ENCODE peak calls at places on chromosome 14, in four cellular contexts. One of them, this sample, is unnamed.
A peak's percentile ranks its signal among the peaks of the same experiment; 100 is the strongest.

GRCh38 chr14:55160989-55161388 is 30.4 kb downstream of the DLGAP5 start:
- DNase-seq in GM13977: peak; percentile 40
- DNase-seq in GM10248: peak; percentile 44
- DNase-seq in MM.1S: peak; percentile 19
- DNase-seq in this sample: no peak

GRCh38 chr14:63659726-63660125 is 18.1 kb upstream of the WDR89 start:
- DNase-seq in GM13977: no peak
- DNase-seq in GM10248: no peak
- DNase-seq in MM.1S: no peak
- DNase-seq in this sample: no peak

GRCh38 chr14:99675951-99676350 is 8.1 kb upstream of the CYP46A1 start:
- DNase-seq in GM13977: no peak
- DNase-seq in GM10248: no peak
- DNase-seq in MM.1S: no peak
- DNase-seq in this sample: no peak

GRCh38 chr14:60807971-60808370 is 73.4 kb downstream of the MNAT1 start:
- DNase-seq in GM13977: no peak
- DNase-seq in GM10248: no peak
- DNase-seq in MM.1S: no peak
- DNase-seq in this sample: no peak

GRCh38 chr14:69675877-69676416 is 64.6 kb downstream of the SUSD6 start:
- DNase-seq in GM13977: peak; percentile 69
- DNase-seq in GM10248: peak; percentile 74
- DNase-seq in MM.1S: no peak
- DNase-seq in this sample: no peak

GRCh38 chr14:105761842-105762241 is 235.5 kb downstream of the TMEM121 start:
- DNase-seq in GM13977: no peak
- DNase-seq in GM10248: no peak
- DNase-seq in MM.1S: no peak
- DNase-seq in this sample: no peak

GRCh38 chr14:73227812-73228781 is 9.2 kb upstream of the PAPLN start:
- DNase-seq in GM13977: no peak
- DNase-seq in GM10248: no peak
- DNase-seq in MM.1S: no peak
- DNase-seq in this sample: no peak

GRCh38 chr14:94548999-94549985 is 11.9 kb upstream of the SERPINA4 start:
- DNase-seq in GM13977: peak; percentile 68
- DNase-seq in GM10248: peak; percentile 67
- DNase-seq in MM.1S: peak; percentile 21
- DNase-seq in this sample: peak; percentile 95

GRCh38 chr14:69768873-69769272 is 1.9 kb downstream of the SRSF5 start:
- DNase-seq in GM13977: no peak
- DNase-seq in GM10248: no peak
- DNase-seq in MM.1S: no peak
- DNase-seq in this sample: no peak

GRCh38 chr14:54589076-54589475 is 22.1 kb downstream of the SAMD4A start:
- DNase-seq in GM13977: no peak
- DNase-seq in GM10248: no peak
- DNase-seq in MM.1S: no peak
- DNase-seq in this sample: no peak

GRCh38 chr14:36320210-36321003 is at the start of gene MBIP:
- DNase-seq in GM13977: peak; percentile 85
- DNase-seq in GM10248: peak; percentile 92
- DNase-seq in MM.1S: peak; percentile 94
- DNase-seq in this sample: peak; percentile 98

GRCh38 chr14:74583689-74584434 is 28.2 kb downstream of the LTBP2 start:
- DNase-seq in GM13977: no peak
- DNase-seq in GM10248: no peak
- DNase-seq in MM.1S: no peak
- DNase-seq in this sample: peak; percentile 58

GRCh38 chr14:86091811-86092210 is 561.9 kb downstream of the FLRT2 start:
- DNase-seq in GM13977: no peak
- DNase-seq in GM10248: no peak
- DNase-seq in MM.1S: no peak
- DNase-seq in this sample: no peak

GRCh38 chr14:36521598-36522345 is 1.7 kb upstream of the NKX2-1 start:
- DNase-seq in GM13977: peak; percentile 38
- DNase-seq in GM10248: peak; percentile 10
- DNase-seq in MM.1S: no peak
- DNase-seq in this sample: peak; percentile 84

GRCh38 chr14:70156602-70157001 is 32.1 kb downstream of the SLC8A3 start:
- DNase-seq in GM13977: no peak
- DNase-seq in GM10248: no peak
- DNase-seq in MM.1S: no peak
- DNase-seq in this sample: no peak

GRCh38 chr14:52299692-52300278 is 14.3 kb upstream of the PTGER2 start:
- DNase-seq in GM13977: peak; percentile 63
- DNase-seq in GM10248: peak; percentile 57
- DNase-seq in MM.1S: peak; percentile 18
- DNase-seq in this sample: no peak

GRCh38 chr14:79585845-79586244 is 625.5 kb downstream of the DIO2 start:
- DNase-seq in GM13977: no peak
- DNase-seq in GM10248: no peak
- DNase-seq in MM.1S: no peak
- DNase-seq in this sample: no peak

GRCh38 chr14:58060077-58060476 is 91.9 kb downstream of the ARMH4 start:
- DNase-seq in GM13977: no peak
- DNase-seq in GM10248: no peak
- DNase-seq in MM.1S: no peak
- DNase-seq in this sample: no peak

GRCh38 chr14:35669782-35670181 is 135.8 kb downstream of the INSM2 start:
- DNase-seq in GM13977: no peak
- DNase-seq in GM10248: peak; percentile 15
- DNase-seq in MM.1S: no peak
- DNase-seq in this sample: no peak

GRCh38 chr14:103519837-103520212 is 2.8 kb downstream of the CKB start:
- DNase-seq in GM13977: no peak
- DNase-seq in GM10248: no peak
- DNase-seq in MM.1S: no peak
- DNase-seq in this sample: no peak

GRCh38 chr14:70067810-70068209 is 120.9 kb downstream of the SLC8A3 start:
- DNase-seq in GM13977: no peak
- DNase-seq in GM10248: no peak
- DNase-seq in MM.1S: no peak
- DNase-seq in this sample: no peak

GRCh38 chr14:36227802-36228201 is 51.3 kb upstream of the PTCSC3 start:
- DNase-seq in GM13977: no peak
- DNase-seq in GM10248: no peak
- DNase-seq in MM.1S: no peak
- DNase-seq in this sample: no peak

GRCh38 chr14:22084393-22085281 is 411.0 kb upstream of the OR4E1 start:
- DNase-seq in GM13977: peak; percentile 45
- DNase-seq in GM10248: peak; percentile 48
- DNase-seq in MM.1S: peak; percentile 46
- DNase-seq in this sample: no peak

GRCh38 chr14:60744566-60744965 is 10.0 kb downstream of the MNAT1 start:
- DNase-seq in GM13977: no peak
- DNase-seq in GM10248: no peak
- DNase-seq in MM.1S: no peak
- DNase-seq in this sample: no peak

GRCh38 chr14:104876251-104876699 is 11.2 kb downstream of the CEP170B start:
- DNase-seq in GM13977: peak; percentile 81
- DNase-seq in GM10248: peak; percentile 71
- DNase-seq in MM.1S: no peak
- DNase-seq in this sample: peak; percentile 95

GRCh38 chr14:93970967-93971634 is 5.3 kb downstream of the ASB2 start:
- DNase-seq in GM13977: peak; percentile 72
- DNase-seq in GM10248: peak; percentile 77
- DNase-seq in MM.1S: peak; percentile 61
- DNase-seq in this sample: no peak

GRCh38 chr14:51738754-51739153 is 87.0 kb downstream of the FRMD6 start:
- DNase-seq in GM13977: peak; percentile 17
- DNase-seq in GM10248: peak; percentile 21
- DNase-seq in MM.1S: peak; percentile 59
- DNase-seq in this sample: peak; percentile 89

GRCh38 chr14:71932229-71932951 is at the start of gene RGS6:
- DNase-seq in GM13977: peak; percentile 74
- DNase-seq in GM10248: peak; percentile 58
- DNase-seq in MM.1S: peak; percentile 73
- DNase-seq in this sample: peak; percentile 91
- TF ChIP-seq CTCF in GM13977: peak; percentile 64
- TF ChIP-seq CTCF in GM10248: peak; percentile 68
- TF ChIP-seq CTCF in MM.1S: no peak
- TF ChIP-seq CTCF in this sample: peak; percentile 71

GRCh38 chr14:77086017-77086727 is 11.9 kb upstream of the CIPC start:
- DNase-seq in GM13977: peak; percentile 57
- DNase-seq in GM10248: peak; percentile 46
- DNase-seq in MM.1S: peak; percentile 65
- DNase-seq in this sample: peak; percentile 78
- TF ChIP-seq CTCF in GM13977: no peak
- TF ChIP-seq CTCF in GM10248: no peak
- TF ChIP-seq CTCF in MM.1S: no peak
- TF ChIP-seq CTCF in this sample: no peak

DNA sequence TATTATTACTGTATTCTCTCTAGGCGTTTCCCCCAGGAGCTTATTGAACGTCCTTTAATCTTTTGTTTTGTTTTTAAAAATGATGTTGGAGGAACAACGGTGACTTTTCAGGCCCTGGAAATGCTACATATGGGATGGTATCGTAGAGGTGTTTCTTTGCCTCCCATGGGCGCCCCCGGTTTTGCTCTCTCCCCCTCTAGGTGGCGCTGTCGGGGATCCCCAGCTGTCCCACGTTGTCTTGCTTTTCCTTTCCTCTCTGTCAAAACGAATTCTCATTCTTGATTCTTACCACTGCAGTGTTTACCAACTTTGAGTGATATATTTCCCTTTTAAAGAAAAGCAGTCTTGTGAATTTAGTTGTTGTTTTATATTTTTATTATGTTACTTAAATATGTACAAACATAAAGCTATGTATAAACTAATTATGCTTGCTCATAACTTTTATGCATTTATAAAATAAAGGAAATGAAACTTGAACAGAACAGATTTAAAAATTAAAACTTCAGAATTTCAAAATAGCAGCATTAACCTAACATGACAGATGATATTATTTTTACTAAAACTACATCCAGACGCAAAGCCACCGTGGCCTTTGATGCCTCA is 171.9 kb downstream of the RGS6 start:
- DNase-seq in GM13977: peak; percentile 21
- DNase-seq in GM10248: peak; percentile 39
- DNase-seq in MM.1S: no peak
- DNase-seq in this sample: peak; percentile 85
- TF ChIP-seq CTCF in GM13977: peak; percentile 78
- TF ChIP-seq CTCF in GM10248: peak; percentile 44
- TF ChIP-seq CTCF in MM.1S: peak; percentile 32
- TF ChIP-seq CTCF in this sample: peak; percentile 94

DNA sequence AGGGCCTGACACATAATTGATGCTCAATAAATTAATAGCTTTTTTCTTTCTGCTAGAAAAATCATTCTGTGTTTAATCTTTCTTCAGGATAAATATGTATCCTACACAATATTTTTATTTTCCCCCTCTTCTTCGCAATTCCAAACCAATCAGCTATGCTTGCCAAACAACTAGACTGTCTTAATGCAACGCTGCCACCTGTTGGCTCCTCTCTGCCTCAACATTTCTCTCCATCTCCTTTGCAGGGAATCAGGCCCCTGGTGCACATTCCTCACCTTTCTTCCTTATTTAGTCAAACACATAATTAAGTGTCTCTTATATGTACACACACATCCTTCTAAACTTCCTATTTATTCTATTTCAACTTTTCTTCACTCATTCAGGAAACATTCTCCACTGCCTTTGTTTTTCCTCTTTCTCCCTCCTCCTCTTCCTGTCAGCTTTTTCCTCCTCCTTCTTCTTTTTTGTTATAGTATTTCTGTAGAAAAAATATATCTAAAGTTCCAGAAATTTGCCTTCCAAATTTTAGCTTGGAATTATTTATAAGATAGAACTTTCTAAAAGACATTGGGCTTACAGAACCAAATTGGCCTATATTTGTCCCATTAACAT is 406.0 kb downstream of the PRKD1 start:
- DNase-seq in GM13977: no peak
- DNase-seq in GM10248: no peak
- DNase-seq in MM.1S: no peak
- DNase-seq in this sample: peak; percentile 82
- TF ChIP-seq CTCF in GM13977: peak; percentile 30
- TF ChIP-seq CTCF in GM10248: no peak
- TF ChIP-seq CTCF in MM.1S: peak; percentile 39
- TF ChIP-seq CTCF in this sample: peak; percentile 90

DNA sequence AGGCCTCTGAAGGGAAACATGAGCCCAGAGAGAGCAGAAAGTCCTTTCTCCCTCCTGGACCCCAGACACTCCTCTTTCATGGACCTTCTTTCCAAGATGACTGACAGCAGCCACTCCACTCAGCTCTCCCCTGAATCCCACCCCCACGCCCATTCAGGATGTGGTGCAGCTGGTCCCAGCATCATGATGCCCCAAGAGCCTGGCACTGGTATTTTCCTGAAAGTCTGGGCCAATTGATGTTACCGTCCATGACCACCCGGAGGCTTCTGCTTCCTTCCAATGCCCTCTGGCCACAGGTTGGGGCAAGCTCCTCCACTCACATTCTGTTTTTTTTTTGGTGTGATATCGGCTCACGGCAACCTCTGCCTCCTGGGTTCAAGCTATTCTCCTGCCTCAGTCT is 112.6 kb downstream of the CALM1 start:
- DNase-seq in GM13977: no peak
- DNase-seq in GM10248: no peak
- DNase-seq in MM.1S: no peak
- DNase-seq in this sample: no peak
- TF ChIP-seq CTCF in GM13977: no peak
- TF ChIP-seq CTCF in GM10248: no peak
- TF ChIP-seq CTCF in MM.1S: no peak
- TF ChIP-seq CTCF in this sample: peak; percentile 52

GRCh38 chr14:49852351-49853157 is at the start of gene NEMF:
- DNase-seq in GM13977: peak; percentile 73
- DNase-seq in GM10248: peak; percentile 81
- DNase-seq in MM.1S: peak; percentile 78
- DNase-seq in this sample: peak; percentile 95

GRCh38 chr14:49853572-49854375 is 1.2 kb upstream of the NEMF start:
- DNase-seq in GM13977: peak; percentile 57
- DNase-seq in GM10248: peak; percentile 65
- DNase-seq in MM.1S: peak; percentile 64
- DNase-seq in this sample: peak; percentile 92

GRCh38 chr14:49857427-49858003 is 4.9 kb upstream of the NEMF start:
- DNase-seq in GM13977: no peak
- DNase-seq in GM10248: no peak
- DNase-seq in MM.1S: no peak
- DNase-seq in this sample: no peak

GRCh38 chr14:49849213-49849847 is 3.3 kb downstream of the NEMF start:
- DNase-seq in GM13977: no peak
- DNase-seq in GM10248: no peak
- DNase-seq in MM.1S: no peak
- DNase-seq in this sample: no peak

DNA sequence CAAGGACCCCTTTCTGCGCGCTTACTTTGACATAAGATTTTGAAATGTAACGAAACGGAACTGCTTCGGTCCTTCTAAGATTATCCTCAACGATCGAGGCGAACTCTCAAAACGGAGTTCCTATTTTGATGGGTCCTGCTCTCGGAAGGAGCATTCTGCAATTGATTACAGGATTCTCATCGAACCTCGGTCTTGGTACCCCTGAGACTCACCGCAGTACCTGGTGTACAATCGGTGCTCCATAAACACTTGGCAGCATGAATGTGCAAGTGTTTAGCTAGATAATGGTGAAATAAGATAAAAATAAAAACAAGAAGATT is 530 bp upstream of the NEMF start:
- DNase-seq in GM13977: no peak
- DNase-seq in GM10248: no peak
- DNase-seq in MM.1S: no peak
- DNase-seq in this sample: no peak
- TF ChIP-seq CTCF in GM13977: no peak
- TF ChIP-seq CTCF in GM10248: peak; percentile 22
- TF ChIP-seq CTCF in MM.1S: no peak
- TF ChIP-seq CTCF in this sample: no peak